ENCODE peak calls at places on chromosomes 16 and 17, in five cellular contexts. One of them, this sample, is unnamed.

GRCh38 chr17:47120521-47121095 is 68.5 kb downstream of the CDC27 start:
- DNase-seq in PC-3: no peak
- DNase-seq in DND-41: no peak
- DNase-seq in K562: no peak
- DNase-seq in endothelial cell of umbilical vein: no peak
- DNase-seq in this sample: no peak

GRCh38 chr17:37527249-37527851 is 37.7 kb downstream of the DUSP14 start:
- DNase-seq in PC-3: peak
- DNase-seq in DND-41: peak
- DNase-seq in K562: peak
- DNase-seq in endothelial cell of umbilical vein: peak
- DNase-seq in this sample: no peak

GRCh38 chr17:58531122-58531521 is 16.7 kb upstream of the MTMR4 start:
- DNase-seq in PC-3: no peak
- DNase-seq in DND-41: no peak
- DNase-seq in K562: no peak
- DNase-seq in endothelial cell of umbilical vein: no peak
- DNase-seq in this sample: no peak

GRCh38 chr17:6551909-6552768 is 4.2 kb downstream of the PITPNM3 start:
- DNase-seq in PC-3: peak
- DNase-seq in DND-41: no peak
- DNase-seq in K562: no peak
- DNase-seq in endothelial cell of umbilical vein: no peak
- DNase-seq in this sample: no peak

GRCh38 chr17:55687037-55687436 is 35.6 kb downstream of the TMEM100 start:
- DNase-seq in PC-3: no peak
- DNase-seq in DND-41: no peak
- DNase-seq in K562: no peak
- DNase-seq in endothelial cell of umbilical vein: no peak
- DNase-seq in this sample: no peak

GRCh38 chr16:30983898-30984610 is 953 bp upstream of the HSD3B7 start:
- DNase-seq in PC-3: no peak
- DNase-seq in DND-41: no peak
- DNase-seq in K562: no peak
- DNase-seq in endothelial cell of umbilical vein: no peak
- DNase-seq in this sample: no peak

GRCh38 chr17:16919663-16920627 is 52.0 kb downstream of the TNFRSF13B start:
- DNase-seq in PC-3: no peak
- DNase-seq in DND-41: no peak
- DNase-seq in K562: no peak
- DNase-seq in endothelial cell of umbilical vein: no peak
- DNase-seq in this sample: no peak

GRCh38 chr17:68399638-68400403 is 57.5 kb downstream of the WIPI1 start:
- DNase-seq in PC-3: peak
- DNase-seq in DND-41: peak
- DNase-seq in K562: no peak
- DNase-seq in endothelial cell of umbilical vein: peak
- DNase-seq in this sample: no peak

GRCh38 chr16:73122604-73123386 is 74.9 kb upstream of the ZFHX3 start:
- DNase-seq in PC-3: no peak
- DNase-seq in DND-41: no peak
- DNase-seq in K562: no peak
- DNase-seq in endothelial cell of umbilical vein: peak
- DNase-seq in this sample: no peak

GRCh38 chr16:10097273-10097672 is 85.0 kb downstream of the GRIN2A start:
- DNase-seq in PC-3: no peak
- DNase-seq in DND-41: no peak
- DNase-seq in K562: no peak
- DNase-seq in endothelial cell of umbilical vein: no peak
- DNase-seq in this sample: no peak

GRCh38 chr17:38416840-38417209 is 11.4 kb upstream of the ARHGAP23 start:
- DNase-seq in PC-3: no peak
- DNase-seq in DND-41: peak
- DNase-seq in K562: no peak
- DNase-seq in endothelial cell of umbilical vein: no peak
- DNase-seq in this sample: no peak

GRCh38 chr16:50696126-50696525 is 2.7 kb downstream of the NOD2 start:
- DNase-seq in PC-3: no peak
- DNase-seq in DND-41: no peak
- DNase-seq in K562: no peak
- DNase-seq in endothelial cell of umbilical vein: no peak
- DNase-seq in this sample: no peak

GRCh38 chr17:30956764-30957374 is 14.0 kb upstream of the RNF135 start:
- DNase-seq in PC-3: no peak
- DNase-seq in DND-41: no peak
- DNase-seq in K562: no peak
- DNase-seq in endothelial cell of umbilical vein: peak
- DNase-seq in this sample: no peak

GRCh38 chr17:47862621-47863440 is 11.9 kb upstream of the SP6 start:
- DNase-seq in PC-3: peak
- DNase-seq in DND-41: no peak
- DNase-seq in K562: no peak
- DNase-seq in endothelial cell of umbilical vein: no peak
- DNase-seq in this sample: no peak

GRCh38 chr17:8702996-8703395 is 41.6 kb downstream of the CCDC42 start:
- DNase-seq in PC-3: no peak
- DNase-seq in DND-41: no peak
- DNase-seq in K562: no peak
- DNase-seq in endothelial cell of umbilical vein: no peak
- DNase-seq in this sample: no peak

GRCh38 chr17:69187294-69187693 is 41.3 kb downstream of the ABCA10 start:
- DNase-seq in PC-3: peak
- DNase-seq in DND-41: no peak
- DNase-seq in K562: no peak
- DNase-seq in endothelial cell of umbilical vein: no peak
- DNase-seq in this sample: no peak

GRCh38 chr16:67967956-67968439 is 439 bp downstream of the SLC12A4 start:
- DNase-seq in PC-3: peak
- DNase-seq in DND-41: peak
- DNase-seq in K562: peak
- DNase-seq in endothelial cell of umbilical vein: peak
- DNase-seq in this sample: no peak

GRCh38 chr16:67415872-67416793 is at the start of gene ZDHHC1:
- DNase-seq in PC-3: peak
- DNase-seq in DND-41: no peak
- DNase-seq in K562: peak
- DNase-seq in endothelial cell of umbilical vein: peak
- DNase-seq in this sample: no peak

GRCh38 chr17:36705651-36706436 is 104.5 kb downstream of the MRM1 start:
- DNase-seq in PC-3: peak
- DNase-seq in DND-41: peak
- DNase-seq in K562: peak
- DNase-seq in endothelial cell of umbilical vein: peak
- DNase-seq in this sample: no peak

GRCh38 chr16:86171329-86171728 is 272.4 kb downstream of the IRF8 start:
- DNase-seq in PC-3: no peak
- DNase-seq in DND-41: no peak
- DNase-seq in K562: no peak
- DNase-seq in endothelial cell of umbilical vein: no peak
- DNase-seq in this sample: no peak

GRCh38 chr16:21953541-21953902 is 361 bp downstream of the UQCRC2 start:
- DNase-seq in PC-3: no peak
- DNase-seq in DND-41: no peak
- DNase-seq in K562: no peak
- DNase-seq in endothelial cell of umbilical vein: no peak
- DNase-seq in this sample: no peak

GRCh38 chr16:85898521-85899442 is at the start of gene IRF8:
- DNase-seq in PC-3: no peak
- DNase-seq in DND-41: no peak
- DNase-seq in K562: no peak
- DNase-seq in endothelial cell of umbilical vein: peak
- DNase-seq in this sample: no peak

GRCh38 chr17:8220783-8221662 is 10.6 kb upstream of the AURKB start:
- DNase-seq in PC-3: peak
- DNase-seq in DND-41: peak
- DNase-seq in K562: peak
- DNase-seq in endothelial cell of umbilical vein: peak
- DNase-seq in this sample: peak

GRCh38 chr17:15462962-15463361 is 4.5 kb downstream of the CDRT4 start:
- DNase-seq in PC-3: no peak
- DNase-seq in DND-41: no peak
- DNase-seq in K562: no peak
- DNase-seq in endothelial cell of umbilical vein: no peak
- DNase-seq in this sample: no peak

GRCh38 chr16:4184038-4184702 is 57.7 kb downstream of the SRL start:
- DNase-seq in PC-3: no peak
- DNase-seq in DND-41: no peak
- DNase-seq in K562: peak
- DNase-seq in endothelial cell of umbilical vein: no peak
- DNase-seq in this sample: no peak

GRCh38 chr17:2867441-2868424 is 71.5 kb downstream of the RAP1GAP2 start:
- DNase-seq in PC-3: peak
- DNase-seq in DND-41: no peak
- DNase-seq in K562: no peak
- DNase-seq in endothelial cell of umbilical vein: no peak
- DNase-seq in this sample: no peak

GRCh38 chr17:2860883-2861282 is 64.6 kb downstream of the RAP1GAP2 start:
- DNase-seq in PC-3: no peak
- DNase-seq in DND-41: no peak
- DNase-seq in K562: no peak
- DNase-seq in endothelial cell of umbilical vein: no peak
- DNase-seq in this sample: no peak

GRCh38 chr17:2863204-2863603 is 67.0 kb downstream of the RAP1GAP2 start:
- DNase-seq in PC-3: no peak
- DNase-seq in DND-41: no peak
- DNase-seq in K562: no peak
- DNase-seq in endothelial cell of umbilical vein: no peak
- DNase-seq in this sample: no peak

GRCh38 chr17:2862197-2862596 is 66.0 kb downstream of the RAP1GAP2 start:
- DNase-seq in PC-3: no peak
- DNase-seq in DND-41: no peak
- DNase-seq in K562: no peak
- DNase-seq in endothelial cell of umbilical vein: no peak
- DNase-seq in this sample: no peak

GRCh38 chr17:2865228-2865627 is 69.0 kb downstream of the RAP1GAP2 start:
- DNase-seq in PC-3: no peak
- DNase-seq in DND-41: no peak
- DNase-seq in K562: no peak
- DNase-seq in endothelial cell of umbilical vein: no peak
- DNase-seq in this sample: no peak
- TF ChIP-seq EZH2 in PC-3: no peak
- TF ChIP-seq EZH2 in DND-41: no peak
- TF ChIP-seq EZH2 in K562: no peak
- TF ChIP-seq EZH2 in endothelial cell of umbilical vein: no peak
- TF ChIP-seq EZH2 in this sample: no peak

DNA sequence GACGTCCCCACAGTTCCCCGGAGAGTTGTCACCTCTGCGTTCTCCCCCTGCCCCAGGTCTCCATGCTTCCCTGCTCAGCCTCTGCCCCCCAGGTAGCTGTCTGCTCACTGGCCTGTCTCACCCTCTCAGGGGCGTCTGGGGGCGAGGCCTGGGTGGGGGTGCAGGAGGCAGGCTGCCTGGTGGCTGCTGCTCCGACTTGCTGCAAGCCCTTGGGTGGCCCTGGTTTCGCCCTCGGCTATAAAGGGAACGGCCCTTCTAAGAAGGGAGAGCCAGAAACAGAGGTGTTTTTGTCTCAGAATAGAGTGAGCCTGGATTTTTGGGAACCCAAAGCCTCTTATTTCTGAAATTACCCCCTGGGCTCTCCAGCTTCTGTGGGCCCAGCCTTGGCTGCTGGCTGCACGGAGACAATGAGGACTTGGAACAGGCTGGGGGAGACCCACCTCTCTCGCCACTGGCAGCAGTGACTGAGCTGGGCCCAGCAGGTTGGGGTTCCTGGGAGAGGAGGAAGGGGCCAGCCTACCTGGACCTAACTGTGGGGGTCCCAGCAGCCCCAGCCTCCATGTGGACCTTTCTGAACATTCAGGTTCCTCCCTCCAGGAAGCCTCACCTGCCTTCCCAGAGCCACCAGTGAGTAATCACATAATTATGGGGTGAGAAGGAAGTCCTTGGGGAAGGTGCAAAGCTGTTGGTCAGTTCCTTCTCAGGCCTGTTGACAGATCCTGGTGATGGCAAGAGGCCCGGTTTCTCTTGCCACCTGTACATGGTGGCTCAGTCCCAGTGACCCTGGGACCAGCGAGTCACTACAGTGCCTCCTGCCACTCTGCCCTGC is 15.5 kb upstream of the SPNS2 start:
- DNase-seq in PC-3: peak
- DNase-seq in DND-41: no peak
- DNase-seq in K562: no peak
- DNase-seq in endothelial cell of umbilical vein: no peak
- DNase-seq in this sample: no peak
- H3K9ac ChIP-seq in PC-3: no peak
- H3K9ac ChIP-seq in DND-41: no peak
- H3K9ac ChIP-seq in K562: no peak
- H3K9ac ChIP-seq in endothelial cell of umbilical vein: no peak
- H3K9ac ChIP-seq in this sample: no peak

GRCh38 chr17:76141212-76142043 is at the start of gene FOXJ1:
- DNase-seq in PC-3: peak
- DNase-seq in DND-41: peak
- DNase-seq in K562: peak
- DNase-seq in endothelial cell of umbilical vein: peak
- DNase-seq in this sample: peak
- TF ChIP-seq EZH2 in PC-3: no peak
- TF ChIP-seq EZH2 in DND-41: no peak
- TF ChIP-seq EZH2 in K562: no peak
- TF ChIP-seq EZH2 in endothelial cell of umbilical vein: no peak
- TF ChIP-seq EZH2 in this sample: no peak

GRCh38 chr16:2519711-2520080 is 475 bp upstream of the AMDHD2 start:
- DNase-seq in PC-3: no peak
- DNase-seq in DND-41: no peak
- DNase-seq in K562: no peak
- DNase-seq in endothelial cell of umbilical vein: no peak
- DNase-seq in this sample: no peak
- H3K9ac ChIP-seq in PC-3: no peak
- H3K9ac ChIP-seq in DND-41: peak
- H3K9ac ChIP-seq in K562: no peak
- H3K9ac ChIP-seq in endothelial cell of umbilical vein: peak
- H3K9ac ChIP-seq in this sample: peak